ENCODE peak calls at places on chromosomes 16 and 17, in four cellular contexts. One of them, this sample, is unnamed. For H3K4me1, the result is how much of the 10 kb centered on the place peaks cover.

GRCh38 chr17:64186171-64187092 is 56.5 kb upstream of the ERN1 start:
- DNase-seq in mucosa of descending colon: no peak
- DNase-seq in cardiac muscle cell: no peak
- DNase-seq in esophagus muscularis mucosa: no peak
- DNase-seq in this sample: no peak

GRCh38 chr16:14334366-14335105 is 263.4 kb downstream of the MRTFB start:
- DNase-seq in mucosa of descending colon: no peak
- DNase-seq in cardiac muscle cell: no peak
- DNase-seq in esophagus muscularis mucosa: no peak
- DNase-seq in this sample: no peak

GRCh38 chr17:69574257-69575197 is 160.0 kb downstream of the MAP2K6 start:
- DNase-seq in mucosa of descending colon: no peak
- DNase-seq in cardiac muscle cell: no peak
- DNase-seq in esophagus muscularis mucosa: no peak
- DNase-seq in this sample: no peak

GRCh38 chr16:24537474-24538337 is 1.7 kb upstream of the RBBP6 start:
- DNase-seq in mucosa of descending colon: no peak
- DNase-seq in cardiac muscle cell: no peak
- DNase-seq in esophagus muscularis mucosa: no peak
- DNase-seq in this sample: no peak

GRCh38 chr17:43832168-43832975 is 574 bp downstream of the MPP3 start:
- DNase-seq in mucosa of descending colon: peak
- DNase-seq in cardiac muscle cell: peak
- DNase-seq in esophagus muscularis mucosa: no peak
- DNase-seq in this sample: peak

GRCh38 chr16:56352351-56353053 is 72.8 kb downstream of the AMFR start:
- DNase-seq in mucosa of descending colon: peak
- DNase-seq in cardiac muscle cell: no peak
- DNase-seq in esophagus muscularis mucosa: no peak
- DNase-seq in this sample: peak

GRCh38 chr16:81279375-81279774 is 35.4 kb upstream of the GAN start:
- DNase-seq in mucosa of descending colon: no peak
- DNase-seq in cardiac muscle cell: no peak
- DNase-seq in esophagus muscularis mucosa: no peak
- DNase-seq in this sample: no peak

GRCh38 chr16:10039220-10040096 is 142.8 kb downstream of the GRIN2A start:
- DNase-seq in mucosa of descending colon: no peak
- DNase-seq in cardiac muscle cell: peak
- DNase-seq in esophagus muscularis mucosa: no peak
- DNase-seq in this sample: no peak

GRCh38 chr16:6918661-6919060 is 414.0 kb upstream of the RBFOX1 start:
- DNase-seq in mucosa of descending colon: no peak
- DNase-seq in cardiac muscle cell: no peak
- DNase-seq in esophagus muscularis mucosa: no peak
- DNase-seq in this sample: no peak

GRCh38 chr17:65485388-65486299 is 75.8 kb downstream of the AXIN2 start:
- DNase-seq in mucosa of descending colon: no peak
- DNase-seq in cardiac muscle cell: no peak
- DNase-seq in esophagus muscularis mucosa: no peak
- DNase-seq in this sample: no peak

GRCh38 chr16:3776316-3776715 is 59.0 kb upstream of the TRAP1 start:
- DNase-seq in mucosa of descending colon: no peak
- DNase-seq in cardiac muscle cell: no peak
- DNase-seq in esophagus muscularis mucosa: no peak
- DNase-seq in this sample: peak

GRCh38 chr17:63696381-63696961 is 3.5 kb downstream of the LIMD2 start:
- DNase-seq in mucosa of descending colon: no peak
- DNase-seq in cardiac muscle cell: peak
- DNase-seq in esophagus muscularis mucosa: no peak
- DNase-seq in this sample: no peak

GRCh38 chr17:4527552-4527951 is 27.6 kb downstream of the MYBBP1A start:
- DNase-seq in mucosa of descending colon: no peak
- DNase-seq in cardiac muscle cell: no peak
- DNase-seq in esophagus muscularis mucosa: no peak
- DNase-seq in this sample: no peak

GRCh38 chr16:82368041-82368440 is 198.0 kb upstream of the MPHOSPH6 start:
- DNase-seq in mucosa of descending colon: no peak
- DNase-seq in cardiac muscle cell: peak
- DNase-seq in esophagus muscularis mucosa: peak
- DNase-seq in this sample: no peak

GRCh38 chr17:20105539-20106291 is 96.6 kb downstream of the SPECC1 start:
- DNase-seq in mucosa of descending colon: no peak
- DNase-seq in cardiac muscle cell: no peak
- DNase-seq in esophagus muscularis mucosa: no peak
- DNase-seq in this sample: no peak

GRCh38 chr16:70512456-70512855 is 10.9 kb downstream of the COG4 start:
- DNase-seq in mucosa of descending colon: no peak
- DNase-seq in cardiac muscle cell: no peak
- DNase-seq in esophagus muscularis mucosa: no peak
- DNase-seq in this sample: peak

GRCh38 chr16:84040823-84041391 is 1.7 kb downstream of the SLC38A8 start:
- DNase-seq in mucosa of descending colon: no peak
- DNase-seq in cardiac muscle cell: no peak
- DNase-seq in esophagus muscularis mucosa: no peak
- DNase-seq in this sample: no peak

GRCh38 chr17:49012893-49013255 is 15.7 kb downstream of the IGF2BP1 start:
- DNase-seq in mucosa of descending colon: no peak
- DNase-seq in cardiac muscle cell: no peak
- DNase-seq in esophagus muscularis mucosa: no peak
- DNase-seq in this sample: no peak

GRCh38 chr17:30567231-30568116 is 90.3 kb downstream of the GOSR1 start:
- DNase-seq in mucosa of descending colon: no peak
- DNase-seq in cardiac muscle cell: no peak
- DNase-seq in esophagus muscularis mucosa: no peak
- DNase-seq in this sample: no peak

GRCh38 chr16:23597003-23597756 is 1.1 kb upstream of the NDUFAB1 start:
- DNase-seq in mucosa of descending colon: peak
- DNase-seq in cardiac muscle cell: peak
- DNase-seq in esophagus muscularis mucosa: no peak
- DNase-seq in this sample: no peak

GRCh38 chr16:2981899-2982250 is 1.6 kb upstream of the PKMYT1 start:
- DNase-seq in mucosa of descending colon: no peak
- DNase-seq in cardiac muscle cell: no peak
- DNase-seq in esophagus muscularis mucosa: no peak
- DNase-seq in this sample: no peak

GRCh38 chr17:81428121-81428515 is 32.9 kb downstream of the BAHCC1 start:
- DNase-seq in mucosa of descending colon: peak
- DNase-seq in cardiac muscle cell: no peak
- DNase-seq in esophagus muscularis mucosa: no peak
- DNase-seq in this sample: peak

GRCh38 chr16:10514369-10515055 is 65.9 kb downstream of the EMP2 start:
- DNase-seq in mucosa of descending colon: no peak
- DNase-seq in cardiac muscle cell: peak
- DNase-seq in esophagus muscularis mucosa: no peak
- DNase-seq in this sample: no peak

GRCh38 chr16:47143329-47143676 is 442 bp downstream of the NETO2 start:
- DNase-seq in mucosa of descending colon: peak
- DNase-seq in cardiac muscle cell: peak
- DNase-seq in esophagus muscularis mucosa: no peak
- DNase-seq in this sample: no peak

GRCh38 chr16:86033016-86033474 is 134.1 kb downstream of the IRF8 start:
- DNase-seq in mucosa of descending colon: no peak
- DNase-seq in cardiac muscle cell: no peak
- DNase-seq in esophagus muscularis mucosa: no peak
- DNase-seq in this sample: no peak

GRCh38 chr16:27642753-27643152 is 92.8 kb downstream of the KATNIP start:
- DNase-seq in mucosa of descending colon: no peak
- DNase-seq in cardiac muscle cell: no peak
- DNase-seq in esophagus muscularis mucosa: no peak
- DNase-seq in this sample: no peak

GRCh38 chr17:37774508-37774907 is 29.6 kb upstream of the HNF1B start:
- DNase-seq in mucosa of descending colon: no peak
- DNase-seq in cardiac muscle cell: no peak
- DNase-seq in esophagus muscularis mucosa: no peak
- DNase-seq in this sample: no peak

GRCh38 chr17:80789356-80789902 is 202.2 kb upstream of the CHMP6 start:
- DNase-seq in mucosa of descending colon: no peak
- DNase-seq in cardiac muscle cell: no peak
- DNase-seq in esophagus muscularis mucosa: no peak
- DNase-seq in this sample: no peak

GRCh38 chr17:73901249-73901648 is 257.0 kb upstream of the SDK2 start:
- DNase-seq in mucosa of descending colon: no peak
- DNase-seq in cardiac muscle cell: no peak
- DNase-seq in esophagus muscularis mucosa: no peak
- DNase-seq in this sample: no peak
- H3K4me3 ChIP-seq in mucosa of descending colon: no peak
- H3K4me3 ChIP-seq in cardiac muscle cell: peak
- H3K4me3 ChIP-seq in esophagus muscularis mucosa: no peak
- H3K4me3 ChIP-seq in this sample: no peak

GRCh38 chr17:17105976-17106375 is 63.7 kb downstream of the MPRIP start:
- DNase-seq in mucosa of descending colon: no peak
- DNase-seq in cardiac muscle cell: no peak
- DNase-seq in esophagus muscularis mucosa: no peak
- DNase-seq in this sample: no peak
- H3K4me1 ChIP-seq in mucosa of descending colon: under half
- H3K4me1 ChIP-seq in cardiac muscle cell: half or more
- H3K4me1 ChIP-seq in esophagus muscularis mucosa: half or more
- H3K4me1 ChIP-seq in this sample: half or more

GRCh38 chr17:82686366-82687324 is 11.9 kb downstream of the RAB40B start:
- DNase-seq in mucosa of descending colon: peak
- DNase-seq in cardiac muscle cell: no peak
- DNase-seq in esophagus muscularis mucosa: no peak
- DNase-seq in this sample: peak
- H3K4me3 ChIP-seq in mucosa of descending colon: no peak
- H3K4me3 ChIP-seq in cardiac muscle cell: no peak
- H3K4me3 ChIP-seq in esophagus muscularis mucosa: no peak
- H3K4me3 ChIP-seq in this sample: no peak

GRCh38 chr17:77610518-77610893 is 348.0 kb upstream of the TNRC6C start:
- DNase-seq in mucosa of descending colon: no peak
- DNase-seq in cardiac muscle cell: no peak
- DNase-seq in esophagus muscularis mucosa: no peak
- DNase-seq in this sample: no peak
- H3K4me1 ChIP-seq in mucosa of descending colon: under half
- H3K4me1 ChIP-seq in cardiac muscle cell: under half
- H3K4me1 ChIP-seq in esophagus muscularis mucosa: under half
- H3K4me1 ChIP-seq in this sample: under half

GRCh38 chr16:89565256-89565505 is 4.7 kb downstream of the RPL13 start:
- DNase-seq in mucosa of descending colon: no peak
- DNase-seq in cardiac muscle cell: no peak
- DNase-seq in esophagus muscularis mucosa: no peak
- DNase-seq in this sample: no peak
- H3K4me3 ChIP-seq in mucosa of descending colon: no peak
- H3K4me3 ChIP-seq in cardiac muscle cell: no peak
- H3K4me3 ChIP-seq in esophagus muscularis mucosa: no peak
- H3K4me3 ChIP-seq in this sample: no peak

GRCh38 chr16:88478115-88478514 is 25.0 kb downstream of the ZFPM1 start:
- DNase-seq in mucosa of descending colon: no peak
- DNase-seq in cardiac muscle cell: no peak
- DNase-seq in esophagus muscularis mucosa: no peak
- DNase-seq in this sample: no peak

GRCh38 chr16:88476817-88477397 is 23.8 kb downstream of the ZFPM1 start:
- DNase-seq in mucosa of descending colon: no peak
- DNase-seq in cardiac muscle cell: no peak
- DNase-seq in esophagus muscularis mucosa: no peak
- DNase-seq in this sample: no peak

GRCh38 chr16:88477631-88478030 is 24.6 kb downstream of the ZFPM1 start:
- DNase-seq in mucosa of descending colon: no peak
- DNase-seq in cardiac muscle cell: no peak
- DNase-seq in esophagus muscularis mucosa: no peak
- DNase-seq in this sample: no peak

GRCh38 chr16:88479795-88480760 is 27.0 kb downstream of the ZFPM1 start:
- DNase-seq in mucosa of descending colon: no peak
- DNase-seq in cardiac muscle cell: no peak
- DNase-seq in esophagus muscularis mucosa: no peak
- DNase-seq in this sample: no peak

DNA sequence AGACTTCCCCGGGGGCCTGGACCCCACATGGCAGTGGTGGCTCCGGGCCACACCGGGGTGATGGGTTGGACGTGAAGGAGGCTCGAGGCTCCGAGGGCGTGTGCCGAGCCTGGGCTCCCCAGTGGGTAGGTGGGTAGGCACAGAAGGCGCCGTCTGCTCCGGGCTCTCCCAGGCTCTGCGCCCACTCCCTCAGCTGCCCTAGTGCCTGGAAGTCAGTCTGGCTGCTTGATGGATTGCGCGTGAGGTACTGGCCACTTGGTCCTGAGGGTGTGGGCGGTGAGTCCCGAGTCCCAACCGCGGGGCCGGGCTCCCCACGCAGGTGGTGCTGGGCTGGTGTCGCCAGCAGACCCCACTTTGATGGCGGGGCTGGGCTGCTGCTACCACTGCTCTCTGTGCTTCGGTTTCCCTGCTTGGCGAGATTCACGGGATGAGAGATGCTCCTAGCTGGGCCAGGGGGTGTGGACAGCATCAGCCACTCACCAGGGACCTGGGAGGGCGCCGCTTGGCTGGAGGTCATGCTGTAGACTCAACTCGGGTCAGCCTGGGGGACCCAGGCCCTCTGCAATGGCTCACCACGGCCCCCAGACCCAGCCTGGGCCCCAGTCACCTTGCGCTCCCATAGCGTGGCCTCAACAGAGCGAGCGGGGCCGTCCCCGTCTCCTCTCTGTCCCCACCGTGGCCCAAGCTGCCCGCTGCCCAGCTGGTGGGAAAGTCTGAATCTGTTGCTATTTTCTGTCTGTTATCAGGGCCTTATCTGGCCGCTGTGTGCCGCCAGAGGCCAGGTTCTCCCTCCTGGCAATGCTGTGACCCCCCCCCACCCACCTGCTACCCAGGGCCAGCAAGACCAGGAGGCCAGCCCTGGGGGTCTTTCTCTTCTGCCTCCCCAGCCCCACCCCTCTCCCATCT is 26.1 kb downstream of the ZFPM1 start:
- DNase-seq in mucosa of descending colon: no peak
- DNase-seq in cardiac muscle cell: peak
- DNase-seq in esophagus muscularis mucosa: no peak
- DNase-seq in this sample: no peak
- H3K4me1 ChIP-seq in mucosa of descending colon: under half
- H3K4me1 ChIP-seq in cardiac muscle cell: under half
- H3K4me1 ChIP-seq in esophagus muscularis mucosa: under half
- H3K4me1 ChIP-seq in this sample: under half

DNA sequence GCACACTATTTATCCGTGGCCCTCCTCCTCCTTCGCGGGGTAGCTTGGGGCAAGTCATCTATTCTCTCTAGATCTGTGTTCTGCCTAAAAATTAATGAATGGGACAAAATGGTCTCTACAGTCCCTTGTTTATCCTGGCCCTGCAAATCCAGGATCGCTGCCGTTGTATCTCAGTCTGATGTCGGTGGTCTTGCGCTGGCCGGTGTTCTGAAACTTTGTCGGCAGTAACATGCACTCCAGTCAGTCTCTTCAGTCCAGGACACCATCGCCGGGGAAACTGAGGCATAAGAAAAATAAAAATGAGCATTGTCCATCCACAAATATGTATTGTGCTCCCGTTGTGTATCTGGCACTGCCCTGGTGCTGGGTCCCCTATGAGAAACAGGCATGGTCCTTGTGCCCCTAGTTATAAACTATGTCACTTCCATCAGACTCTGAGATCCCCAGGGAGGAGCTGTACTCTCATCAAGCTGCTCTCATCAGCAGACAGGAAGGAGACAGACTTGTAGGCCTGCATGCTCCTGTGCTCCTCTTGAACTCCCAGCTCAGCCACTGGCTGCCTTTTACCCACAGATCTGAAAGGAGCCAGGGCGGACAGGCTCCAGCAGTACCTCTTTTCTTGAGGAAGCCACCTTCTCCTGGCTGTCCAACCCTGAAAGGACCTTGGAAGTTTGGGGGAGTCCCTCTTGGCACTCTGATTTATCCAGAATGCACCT is 13.7 kb upstream of the CA4 start:
- DNase-seq in mucosa of descending colon: no peak
- DNase-seq in cardiac muscle cell: no peak
- DNase-seq in esophagus muscularis mucosa: no peak
- DNase-seq in this sample: no peak
- H3K4me3 ChIP-seq in mucosa of descending colon: no peak
- H3K4me3 ChIP-seq in cardiac muscle cell: peak
- H3K4me3 ChIP-seq in esophagus muscularis mucosa: peak
- H3K4me3 ChIP-seq in this sample: peak